ENCODE peak calls at places on chromosome 10, in four cellular contexts. Y, X, J and E are unnamed samples.

GRCh38 chr10:133442967-133443924 is 10.5 kb upstream of the SCART1 start:
- DNase-seq in Y (no peak), X (no peak), J (no peak), E (no peak)

GRCh38 chr10:111075577-111076185 is 1.1 kb upstream of the ADRA2A start:
- DNase-seq in Y (no peak), X (no peak), J (no peak), E (no peak)

GRCh38 chr10:7192831-7193348 is 217.9 kb downstream of the SFMBT2 start:
- DNase-seq in Y (no peak), X (no peak), J (no peak), E (no peak)

GRCh38 chr10:109592391-109592790 is 330.9 kb downstream of the XPNPEP1 start:
- DNase-seq in Y (no peak), X (no peak), J (no peak), E (no peak)

GRCh38 chr10:102608487-102608886 is 35.8 kb upstream of the TRIM8 start:
- DNase-seq in Y (no peak), X (no peak), J (peak), E (peak)

GRCh38 chr10:80131499-80131901 is 1.0 kb upstream of the PLAC9 start:
- DNase-seq in Y (no peak), X (no peak), J (no peak), E (no peak)

GRCh38 chr10:78621183-78621789 is 447.5 kb upstream of the ZMIZ1 start:
- DNase-seq in Y (peak), X (no peak), J (no peak), E (no peak)

GRCh38 chr10:81817611-81818160 is 57.3 kb upstream of the NRG3 start:
- DNase-seq in Y (no peak), X (no peak), J (no peak), E (no peak)

GRCh38 chr10:82477776-82478175 is 602.8 kb downstream of the NRG3 start:
- DNase-seq in Y (no peak), X (no peak), J (no peak), E (no peak)

GRCh38 chr10:10785627-10786333 is 231.9 kb upstream of the CELF2 start:
- DNase-seq in Y (no peak), X (no peak), J (no peak), E (no peak)

GRCh38 chr10:60564475-60564874 is 174.8 kb upstream of the ANK3 start:
- DNase-seq in Y (no peak), X (no peak), J (no peak), E (no peak)

GRCh38 chr10:119162693-119163092 is 2.8 kb downstream of the SFXN4 start:
- DNase-seq in Y (no peak), X (no peak), J (no peak), E (no peak)

GRCh38 chr10:75653761-75654160 is 222.3 kb downstream of the LRMDA start:
- DNase-seq in Y (peak), X (no peak), J (no peak), E (no peak)

GRCh38 chr10:48535416-48536225 is 69.3 kb downstream of the ARHGAP22 start:
- DNase-seq in Y (no peak), X (no peak), J (no peak), E (no peak)

GRCh38 chr10:29067161-29067560 is 221.7 kb upstream of the LYZL1 start:
- DNase-seq in Y (no peak), X (no peak), J (no peak), E (no peak)

GRCh38 chr10:86795353-86795752 is 38.9 kb downstream of the BMPR1A start:
- DNase-seq in Y (peak), X (peak), J (no peak), E (peak)

GRCh38 chr10:34098817-34099567 is 716.1 kb downstream of the PARD3 start:
- DNase-seq in Y (no peak), X (no peak), J (no peak), E (no peak)

GRCh38 chr10:132448248-132448731 is 51.3 kb downstream of the PWWP2B start:
- DNase-seq in Y (no peak), X (peak), J (peak), E (peak)

GRCh38 chr10:128087146-128087883 is 38.9 kb downstream of the MKI67 start:
- DNase-seq in Y (no peak), X (no peak), J (no peak), E (no peak)

GRCh38 chr10:98244586-98244985 is 23.4 kb downstream of the LOXL4 start:
- DNase-seq in Y (no peak), X (no peak), J (no peak), E (no peak)

GRCh38 chr10:78758176-78758575 is 310.6 kb upstream of the ZMIZ1 start:
- DNase-seq in Y (no peak), X (no peak), J (no peak), E (no peak)

GRCh38 chr10:119290301-119291036 is 83.1 kb downstream of the GRK5 start:
- DNase-seq in Y (no peak), X (no peak), J (no peak), E (no peak)

GRCh38 chr10:116718058-116718457 is 24.3 kb downstream of the HSPA12A start:
- DNase-seq in Y (no peak), X (no peak), J (no peak), E (no peak)

GRCh38 chr10:104501864-104502579 is 139.1 kb upstream of the SORCS3 start:
- DNase-seq in Y (no peak), X (no peak), J (no peak), E (no peak)

GRCh38 chr10:10591682-10592412 is 425.8 kb upstream of the CELF2 start:
- DNase-seq in Y (no peak), X (no peak), J (no peak), E (no peak)

GRCh38 chr10:69061305-69062161 is 26.4 kb upstream of the SRGN start:
- DNase-seq in Y (peak), X (peak), J (no peak), E (peak)

GRCh38 chr10:68284007-68284406 is 47.9 kb upstream of the HNRNPH3 start:
- DNase-seq in Y (no peak), X (no peak), J (no peak), E (no peak)

GRCh38 chr10:32958085-32958991 is at the start of gene ITGB1:
- DNase-seq in Y (peak), X (peak), J (no peak), E (peak)

GRCh38 chr10:815338-816104 is 116.0 kb downstream of the LARP4B start:
- DNase-seq in Y (no peak), X (peak), J (no peak), E (no peak)

GRCh38 chr10:116080553-116080952 is 192.5 kb downstream of the GFRA1 start:
- DNase-seq in Y (no peak), X (peak), J (no peak), E (no peak)

GRCh38 chr10:101827919-101828600 is 9.8 kb upstream of the OGA start:
- DNase-seq in Y (no peak), X (no peak), J (no peak), E (no peak)

GRCh38 chr10:86254526-86255174 is 111.9 kb downstream of the GRID1 start:
- DNase-seq in Y (no peak), X (peak), J (no peak), E (no peak)

GRCh38 chr10:91156196-91156595 is 64.3 kb upstream of the PCGF5 start:
- DNase-seq in Y (no peak), X (no peak), J (no peak), E (no peak)

GRCh38 chr10:75744242-75744641 is 312.8 kb downstream of the LRMDA start:
- DNase-seq in Y (no peak), X (no peak), J (no peak), E (no peak)

GRCh38 chr10:44864042-44864436 is 47.1 kb upstream of the TMEM72 start:
- DNase-seq in Y (no peak), X (no peak), J (no peak), E (no peak)

GRCh38 chr10:28594401-28594800 is 61.5 kb downstream of the WAC start:
- DNase-seq in Y (no peak), X (no peak), J (no peak), E (no peak)

GRCh38 chr10:70367195-70367796 is 15.1 kb downstream of the LRRC20 start:
- DNase-seq in Y (no peak), X (no peak), J (no peak), E (no peak)

GRCh38 chr10:91756286-91756685 is 41.9 kb upstream of the TNKS2 start:
- DNase-seq in Y (no peak), X (no peak), J (no peak), E (no peak)

GRCh38 chr10:99536400-99537254 is 3.9 kb downstream of the NKX2-3 start:
- DNase-seq in Y (peak), X (no peak), J (no peak), E (no peak)

GRCh38 chr10:21570761-21571521 is 36.9 kb downstream of the MLLT10 start:
- DNase-seq in Y (peak), X (no peak), J (no peak), E (no peak)

DNA sequence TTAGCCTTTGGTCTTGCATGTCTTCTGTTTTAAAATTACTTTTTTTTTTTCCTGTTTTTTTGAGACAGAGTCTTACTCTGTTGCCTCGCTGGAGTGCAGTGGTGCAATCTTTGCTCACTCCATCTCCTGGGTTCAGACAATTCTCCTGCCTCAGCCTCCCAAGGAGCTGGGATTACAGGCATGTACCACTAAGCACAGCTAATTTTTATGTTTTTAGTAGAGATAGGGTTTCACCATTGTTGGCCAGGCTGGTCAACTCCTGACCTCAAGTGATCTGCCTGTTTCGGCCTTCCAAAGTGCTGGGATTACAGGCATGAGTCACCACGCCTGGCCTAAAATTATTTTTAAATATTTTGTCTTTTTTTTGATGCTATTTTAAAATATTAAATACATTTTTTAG is 38.5 kb downstream of the MLLT10 start:
- DNase-seq in Y (no peak), X (no peak), J (no peak), E (no peak)
- TF ChIP-seq POLR2AphosphoS2 in Y (no peak), X (no peak), J (no peak), E (no peak)

GRCh38 chr10:77351386-77351785 is 286.2 kb downstream of the KCNMA1 start:
- DNase-seq in Y (no peak), X (peak), J (no peak), E (no peak)
- TF ChIP-seq POLR2AphosphoS2 in Y (no peak), X (no peak), J (no peak), E (no peak)

GRCh38 chr10:12833451-12833850 is 168.1 kb downstream of the CCDC3 start:
- DNase-seq in Y (no peak), X (no peak), J (no peak), E (no peak)

GRCh38 chr10:12834721-12835120 is 166.8 kb downstream of the CCDC3 start:
- DNase-seq in Y (no peak), X (no peak), J (no peak), E (no peak)

GRCh38 chr10:12834116-12834515 is 167.4 kb downstream of the CCDC3 start:
- DNase-seq in Y (no peak), X (no peak), J (no peak), E (no peak)

GRCh38 chr10:12832096-12832495 is 169.4 kb downstream of the CCDC3 start:
- DNase-seq in Y (no peak), X (no peak), J (no peak), E (no peak)

GRCh38 chr10:12835709-12836108 is 165.8 kb downstream of the CCDC3 start:
- DNase-seq in Y (no peak), X (peak), J (no peak), E (no peak)
- TF ChIP-seq POLR2AphosphoS2 in Y (no peak), X (no peak), J (no peak), E (no peak)

GRCh38 chr10:62545155-62545554 is 171.0 kb downstream of the ZNF365 start:
- DNase-seq in Y (no peak), X (no peak), J (no peak), E (no peak)

GRCh38 chr10:62543981-62544380 is 169.8 kb downstream of the ZNF365 start:
- DNase-seq in Y (no peak), X (no peak), J (no peak), E (no peak)

GRCh38 chr10:62540389-62540788 is 166.2 kb downstream of the ZNF365 start:
- DNase-seq in Y (no peak), X (no peak), J (no peak), E (no peak)

GRCh38 chr10:62543566-62543965 is 169.4 kb downstream of the ZNF365 start:
- DNase-seq in Y (no peak), X (no peak), J (no peak), E (no peak)

GRCh38 chr10:62541811-62542210 is 167.6 kb downstream of the ZNF365 start:
- DNase-seq in Y (no peak), X (no peak), J (no peak), E (no peak)
- TF ChIP-seq POLR2AphosphoS2 in Y (no peak), X (no peak), J (no peak), E (no peak)

DNA sequence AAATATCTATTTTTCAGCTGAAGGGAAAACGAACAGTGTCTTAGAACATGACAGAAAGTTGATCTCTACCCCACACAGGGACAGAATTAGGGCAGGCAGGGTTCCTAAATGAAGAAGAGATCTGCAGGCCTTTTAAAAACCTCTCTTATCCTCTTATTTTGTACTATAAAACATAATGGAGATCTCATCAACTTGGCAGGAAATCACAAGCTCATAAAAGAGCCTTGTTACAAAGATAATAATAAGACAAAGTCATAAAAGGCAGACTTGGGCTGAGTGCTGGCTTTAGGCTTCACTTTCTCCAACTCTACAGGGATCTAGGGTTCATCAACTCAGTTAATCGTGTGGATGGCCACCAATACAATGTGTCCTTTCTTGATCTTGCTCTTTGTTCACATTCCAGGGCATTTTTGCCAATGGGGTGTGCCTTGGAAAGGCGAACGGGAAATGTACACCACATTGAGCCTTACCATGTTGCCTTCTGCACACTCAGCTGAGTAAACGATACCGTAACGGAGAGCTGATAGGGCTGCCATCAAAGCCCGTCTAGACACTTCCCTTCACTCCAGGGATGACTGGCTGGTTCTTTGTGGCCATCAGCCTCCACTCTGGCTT is 7.1 kb upstream of the TEX36 start:
- DNase-seq in Y (no peak), X (no peak), J (no peak), E (no peak)
- TF ChIP-seq POLR2AphosphoS2 in Y (no peak), X (no peak), J (no peak), E (no peak)

GRCh38 chr10:12235796-12236195 is 39.8 kb downstream of the CDC123 start:
- DNase-seq in Y (peak), X (no peak), J (no peak), E (no peak)
- TF ChIP-seq POLR2AphosphoS2 in Y (no peak), X (no peak), J (no peak), E (no peak)

GRCh38 chr10:46518028-46518725 is 38.3 kb downstream of the GPRIN2 start:
- DNase-seq in Y (no peak), X (no peak), J (no peak), E (no peak)

GRCh38 chr10:46522295-46523118 is 34.0 kb downstream of the GPRIN2 start:
- DNase-seq in Y (no peak), X (no peak), J (no peak), E (no peak)

GRCh38 chr10:46520941-46521340 is 35.5 kb downstream of the GPRIN2 start:
- DNase-seq in Y (no peak), X (no peak), J (no peak), E (no peak)

GRCh38 chr10:46517541-46517940 is 38.9 kb downstream of the GPRIN2 start:
- DNase-seq in Y (no peak), X (no peak), J (no peak), E (no peak)

GRCh38 chr10:46520381-46520780 is 36.1 kb downstream of the GPRIN2 start:
- DNase-seq in Y (no peak), X (no peak), J (no peak), E (no peak)
- TF ChIP-seq POLR2AphosphoS2 in Y (no peak), X (no peak), J (no peak), E (no peak)

GRCh38 chr10:9018161-9018843 is 963.8 kb downstream of the GATA3 start:
- DNase-seq in Y (no peak), X (no peak), J (no peak), E (no peak)
- TF ChIP-seq POLR2AphosphoS2 in Y (no peak), X (no peak), J (no peak), E (no peak)

GRCh38 chr10:14671383-14671782 is 103.3 kb downstream of the FAM107B start:
- DNase-seq in Y (no peak), X (peak), J (no peak), E (peak)

GRCh38 chr10:14667748-14668147 is 106.9 kb downstream of the FAM107B start:
- DNase-seq in Y (no peak), X (no peak), J (no peak), E (no peak)

GRCh38 chr10:14673189-14673947 is 101.3 kb downstream of the FAM107B start:
- DNase-seq in Y (no peak), X (no peak), J (no peak), E (no peak)

GRCh38 chr10:14669576-14669975 is 105.1 kb downstream of the FAM107B start:
- DNase-seq in Y (no peak), X (no peak), J (no peak), E (no peak)

DNA sequence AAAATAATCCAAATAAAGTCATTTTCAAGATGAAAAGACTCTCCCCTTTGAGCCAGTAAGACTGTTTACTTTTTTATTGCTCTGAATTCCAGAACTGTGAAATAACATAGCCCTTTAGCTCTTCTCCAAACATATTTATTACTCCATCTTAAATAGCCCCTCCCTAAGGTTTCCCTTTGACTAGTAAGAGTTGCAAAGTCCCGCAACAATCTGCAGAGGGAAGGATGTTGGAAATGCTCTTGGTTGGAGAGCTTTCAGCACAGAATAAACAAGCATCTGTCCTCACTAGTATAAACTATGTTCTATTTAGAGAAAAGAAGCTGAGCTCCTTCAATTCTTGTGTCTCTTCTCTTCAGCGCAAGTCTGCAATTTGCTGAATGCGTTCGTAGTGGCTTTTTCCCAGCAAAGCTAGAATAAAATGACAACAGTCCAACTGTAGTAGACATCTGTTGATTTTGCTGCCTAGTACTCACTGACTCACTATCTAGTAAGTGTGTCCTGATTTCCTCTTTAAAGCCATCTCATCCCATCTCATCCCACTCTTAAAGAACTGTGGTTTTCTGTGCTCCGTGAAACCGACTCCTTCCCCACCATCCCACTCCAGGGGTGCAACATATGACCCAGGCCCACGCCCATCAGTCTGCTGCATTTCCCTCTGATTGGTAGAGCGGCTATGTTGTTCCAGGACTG is 104.0 kb downstream of the FAM107B start:
- DNase-seq in Y (no peak), X (peak), J (no peak), E (no peak)
- TF ChIP-seq POLR2AphosphoS2 in Y (no peak), X (no peak), J (no peak), E (no peak)